ENCODE peak calls at places on chromosomes 7 and 10, in four cellular contexts. S is glutamatergic neuron, U is IMR-90, V is type B pancreatic cell. Z is an unnamed sample.

GRCh38 chr7:146478975-146479492 is 362.4 kb downstream of the CNTNAP2 start:
- DNase-seq in S (no peak), U (no peak), V (no peak), Z (no peak)

GRCh38 chr7:24608504-24608903 is 35.3 kb downstream of the PALS2 start:
- DNase-seq in S (no peak), U (no peak), V (no peak), Z (no peak)

GRCh38 chr7:18610331-18610948 is 114.9 kb downstream of the HDAC9 start:
- DNase-seq in S (no peak), U (peak), V (no peak), Z (peak)

GRCh38 chr7:9453521-9453920 is 1020.1 kb downstream of the NXPH1 start:
- DNase-seq in S (no peak), U (no peak), V (no peak), Z (no peak)

GRCh38 chr7:76278540-76278939 is 23.9 kb upstream of the HSPB1 start:
- DNase-seq in S (no peak), U (no peak), V (no peak), Z (peak)

GRCh38 chr10:35940067-35940989 is 298.2 kb upstream of the FZD8 start:
- DNase-seq in S (no peak), U (peak), V (no peak), Z (no peak)

GRCh38 chr10:101631821-101632475 is 43.8 kb downstream of the DPCD start:
- DNase-seq in S (no peak), U (no peak), V (no peak), Z (no peak)

GRCh38 chr10:125756196-125756595 is 19.4 kb downstream of the MMP21 start:
- DNase-seq in S (no peak), U (no peak), V (no peak), Z (no peak)

GRCh38 chr10:43778571-43778970 is 129.9 kb upstream of the ZNF32 start:
- DNase-seq in S (no peak), U (no peak), V (no peak), Z (no peak)

GRCh38 chr10:22321156-22321711 is 335 bp downstream of the BMI1 start:
- DNase-seq in S (peak), U (peak), V (peak), Z (peak)

GRCh38 chr10:35140126-35140525 is 13.5 kb downstream of the CREM start:
- DNase-seq in S (no peak), U (no peak), V (no peak), Z (no peak)

GRCh38 chr7:133512560-133512959 is 259.7 kb downstream of the EXOC4 start:
- DNase-seq in S (no peak), U (peak), V (no peak), Z (peak)

GRCh38 chr7:97307521-97308108 is 190.1 kb downstream of the SDHAF3 start:
- DNase-seq in S (no peak), U (peak), V (no peak), Z (no peak)

GRCh38 chr7:129670636-129671035 is 59.1 kb downstream of the NRF1 start:
- DNase-seq in S (no peak), U (peak), V (no peak), Z (no peak)

GRCh38 chr7:135801045-135801693 is 52.6 kb upstream of the FAM180A start:
- DNase-seq in S (no peak), U (peak), V (no peak), Z (peak)

GRCh38 chr10:124353896-124354295 is 64.8 kb downstream of the OAT start:
- DNase-seq in S (no peak), U (no peak), V (no peak), Z (no peak)

GRCh38 chr7:128017880-128018845 is 13.1 kb downstream of the LRRC4 start:
- DNase-seq in S (no peak), U (peak), V (no peak), Z (no peak)

GRCh38 chr10:115084434-115084833 is 8.7 kb upstream of the ATRNL1 start:
- DNase-seq in S (no peak), U (no peak), V (no peak), Z (no peak)

GRCh38 chr10:108003061-108003460 is 838.6 kb upstream of the SORCS1 start:
- DNase-seq in S (no peak), U (no peak), V (no peak), Z (no peak)

GRCh38 chr10:98950106-98950505 is 285.5 kb downstream of the HPSE2 start:
- DNase-seq in S (no peak), U (no peak), V (no peak), Z (no peak)

GRCh38 chr7:107857541-107857912 is 33.5 kb upstream of the DLD start:
- DNase-seq in S (no peak), U (peak), V (no peak), Z (peak)

GRCh38 chr7:39672176-39672575 is 48.8 kb downstream of the RALA start:
- DNase-seq in S (no peak), U (no peak), V (no peak), Z (no peak)

GRCh38 chr10:36771725-36772124 is 353.7 kb upstream of the ANKRD30A start:
- DNase-seq in S (no peak), U (no peak), V (no peak), Z (no peak)

GRCh38 chr7:29274156-29275017 is 79.8 kb downstream of the CHN2 start:
- DNase-seq in S (no peak), U (no peak), V (no peak), Z (no peak)

GRCh38 chr7:50779427-50779826 is 3.3 kb downstream of the GRB10 start:
- DNase-seq in S (no peak), U (no peak), V (no peak), Z (no peak)

GRCh38 chr7:149642579-149642978 is 130.8 kb downstream of the ZNF467 start:
- DNase-seq in S (no peak), U (no peak), V (no peak), Z (no peak)

GRCh38 chr7:17402628-17403278 is 104.3 kb downstream of the AHR start:
- DNase-seq in S (no peak), U (no peak), V (no peak), Z (no peak)

GRCh38 chr10:63627376-63627775 is 106.2 kb downstream of the REEP3 start:
- DNase-seq in S (no peak), U (no peak), V (no peak), Z (no peak)

GRCh38 chr10:32377458-32378370 is 30.8 kb upstream of the EPC1 start:
- DNase-seq in S (no peak), U (peak), V (no peak), Z (peak)

GRCh38 chr7:134941185-134941900 is 45.0 kb upstream of the AGBL3 start:
- DNase-seq in S (no peak), U (peak), V (no peak), Z (peak)

GRCh38 chr10:34627741-34628140 is 187.4 kb downstream of the PARD3 start:
- DNase-seq in S (no peak), U (no peak), V (no peak), Z (no peak)

GRCh38 chr10:77156406-77156879 is 481.2 kb downstream of the KCNMA1 start:
- DNase-seq in S (no peak), U (peak), V (no peak), Z (peak)

GRCh38 chr7:51316666-51317581 is at the start of gene COBL:
- DNase-seq in S (peak), U (no peak), V (no peak), Z (no peak)

GRCh38 chr7:68125173-68125572 is 1128.5 kb downstream of the TYW1 start:
- DNase-seq in S (no peak), U (no peak), V (no peak), Z (no peak)

GRCh38 chr10:4159173-4159572 is 374.2 kb upstream of the KLF6 start:
- DNase-seq in S (no peak), U (no peak), V (no peak), Z (no peak)

GRCh38 chr7:90838799-90839198 is 242.7 kb downstream of the CDK14 start:
- DNase-seq in S (no peak), U (no peak), V (no peak), Z (no peak)
- TF ChIP-seq CTCF in S (no peak), U (no peak), V (no peak), Z (peak)

GRCh38 chr7:104862719-104863118 is 151.3 kb upstream of the KMT2E start:
- DNase-seq in S (peak), U (no peak), V (no peak), Z (no peak)
- TF ChIP-seq CTCF in S (peak), U (peak), V (peak), Z (peak)

DNA sequence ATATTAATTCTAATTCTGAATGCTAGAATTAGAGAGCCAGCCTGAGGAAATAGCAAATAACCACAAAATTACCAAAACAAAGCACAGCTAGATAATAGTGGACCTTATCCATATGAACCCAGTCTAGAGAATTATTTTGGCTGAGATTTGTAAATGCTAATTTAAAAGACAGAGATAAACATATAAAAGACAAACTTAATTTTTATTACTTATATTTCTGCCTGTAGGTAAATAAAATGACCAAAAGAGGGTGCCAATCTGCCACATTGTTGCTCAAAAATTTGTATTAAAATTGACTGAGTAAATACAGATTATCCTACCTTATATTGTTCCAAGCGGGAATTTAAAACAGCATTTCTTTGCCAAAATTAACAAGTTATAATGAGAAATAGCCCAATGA is 20.2 kb downstream of the RTKN2 start:
- DNase-seq in S (no peak), U (peak), V (no peak), Z (no peak)
- TF ChIP-seq CTCF in S (peak), U (peak), V (peak), Z (peak)

GRCh38 chr10:100569687-100570517 is 34.2 kb downstream of the HIF1AN start:
- DNase-seq in S (peak), U (no peak), V (peak), Z (no peak)
- TF ChIP-seq CTCF in S (peak), U (no peak), V (no peak), Z (peak)

GRCh38 chr10:57341294-57341693 is 926.4 kb downstream of the IPMK start:
- DNase-seq in S (no peak), U (no peak), V (no peak), Z (no peak)

GRCh38 chr10:57333880-57334279 is 933.8 kb downstream of the IPMK start:
- DNase-seq in S (no peak), U (no peak), V (no peak), Z (no peak)

GRCh38 chr10:57336865-57337264 is 930.8 kb downstream of the IPMK start:
- DNase-seq in S (no peak), U (no peak), V (no peak), Z (no peak)

GRCh38 chr10:57336339-57336738 is 931.4 kb downstream of the IPMK start:
- DNase-seq in S (no peak), U (no peak), V (no peak), Z (no peak)

GRCh38 chr10:57338823-57339558 is 928.7 kb downstream of the IPMK start:
- DNase-seq in S (no peak), U (peak), V (no peak), Z (peak)
- TF ChIP-seq CTCF in S (peak), U (peak), V (peak), Z (peak)

GRCh38 chr7:143418681-143419458 is 10.2 kb upstream of the EPHA1 start:
- DNase-seq in S (no peak), U (no peak), V (no peak), Z (no peak)

GRCh38 chr7:143415696-143416095 is 7.0 kb upstream of the EPHA1 start:
- DNase-seq in S (no peak), U (peak), V (no peak), Z (no peak)

GRCh38 chr7:143417734-143418378 is 9.2 kb upstream of the EPHA1 start:
- DNase-seq in S (no peak), U (peak), V (no peak), Z (peak)

GRCh38 chr7:143419880-143420279 is 11.2 kb upstream of the EPHA1 start:
- DNase-seq in S (no peak), U (no peak), V (no peak), Z (no peak)

DNA sequence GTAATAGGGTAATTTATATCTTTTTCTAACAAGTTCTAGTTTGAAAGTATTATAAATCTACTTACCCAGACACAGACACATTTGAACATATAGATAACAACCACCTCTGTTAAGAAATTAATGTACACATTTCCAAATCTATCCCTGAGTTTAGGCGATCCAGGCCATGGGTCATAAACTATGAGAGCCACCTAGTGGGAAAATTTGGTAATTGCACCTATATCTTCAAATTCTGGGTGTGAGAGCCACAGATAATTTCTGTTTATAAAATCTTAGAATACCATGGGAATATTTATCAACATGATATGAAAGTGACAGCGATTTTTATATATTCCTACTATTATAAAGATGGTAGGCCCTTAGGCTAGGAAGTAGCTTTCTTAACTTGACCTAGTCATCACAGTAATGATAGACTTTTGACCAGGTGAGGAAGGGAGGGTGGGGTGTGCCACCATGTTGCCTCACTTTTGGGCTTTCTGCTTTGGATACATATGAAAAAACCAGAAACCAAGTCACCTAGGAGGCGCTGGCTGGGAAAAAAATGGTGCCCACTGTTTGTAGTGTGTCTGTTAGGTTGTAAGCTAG is 8.0 kb upstream of the EPHA1 start:
- DNase-seq in S (no peak), U (peak), V (no peak), Z (peak)
- TF ChIP-seq CTCF in S (peak), U (peak), V (peak), Z (peak)

Z was measured in HFFc6.